ENCODE peak calls at places on chromosomes 1 and 21, in nine cellular contexts. One of them, this sample, is unnamed.

GRCh38 chr1:200257235-200257634 is 152.6 kb downstream of the ZNF281 start:
- DNase-seq in T-cell: no peak
- DNase-seq in neural progenitor cell: no peak
- DNase-seq in A549: no peak
- DNase-seq in head of caudate nucleus: no peak
- DNase-seq in tibial artery: no peak
- DNase-seq in iPS DF 6.9: no peak
- DNase-seq in mesendoderm: peak; percentile 7
- DNase-seq in AG08395: no peak
- DNase-seq in this sample: no peak

GRCh38 chr1:83053446-83053845 is 945.5 kb downstream of the TTLL7 start:
- DNase-seq in head of caudate nucleus: no peak
- DNase-seq in tibial artery: no peak
- DNase-seq in A549: no peak
- DNase-seq in neural progenitor cell: no peak
- DNase-seq in AG08395: no peak
- DNase-seq in mesendoderm: no peak
- DNase-seq in T-cell: no peak
- DNase-seq in iPS DF 6.9: no peak
- DNase-seq in this sample: no peak

GRCh38 chr1:29490204-29490934 is 254.0 kb downstream of the PTPRU start:
- DNase-seq in iPS DF 6.9: no peak
- DNase-seq in T-cell: no peak
- DNase-seq in tibial artery: peak; percentile 33
- DNase-seq in head of caudate nucleus: no peak
- DNase-seq in neural progenitor cell: no peak
- DNase-seq in A549: no peak
- DNase-seq in mesendoderm: no peak
- DNase-seq in AG08395: no peak
- DNase-seq in this sample: no peak

GRCh38 chr1:46302091-46303037 is 1.1 kb downstream of the LRRC41 start:
- DNase-seq in head of caudate nucleus: peak; percentile 34
- DNase-seq in mesendoderm: peak; percentile 72
- DNase-seq in neural progenitor cell: peak; percentile 85
- DNase-seq in iPS DF 6.9: no peak
- DNase-seq in A549: peak; percentile 36
- DNase-seq in T-cell: peak; percentile 39
- DNase-seq in AG08395: peak; percentile 53
- DNase-seq in tibial artery: peak; percentile 79
- DNase-seq in this sample: peak; percentile 76

GRCh38 chr1:86906419-86906818 is 7.5 kb downstream of the SELENOF start:
- DNase-seq in A549: no peak
- DNase-seq in iPS DF 6.9: no peak
- DNase-seq in tibial artery: no peak
- DNase-seq in AG08395: no peak
- DNase-seq in head of caudate nucleus: no peak
- DNase-seq in T-cell: no peak
- DNase-seq in neural progenitor cell: no peak
- DNase-seq in mesendoderm: no peak
- DNase-seq in this sample: no peak

GRCh38 chr1:30420519-30421050 is 302.8 kb downstream of the MATN1 start:
- DNase-seq in head of caudate nucleus: no peak
- DNase-seq in tibial artery: peak; percentile 38
- DNase-seq in iPS DF 6.9: no peak
- DNase-seq in AG08395: no peak
- DNase-seq in mesendoderm: no peak
- DNase-seq in T-cell: no peak
- DNase-seq in neural progenitor cell: no peak
- DNase-seq in A549: no peak
- DNase-seq in this sample: peak; percentile 5

GRCh38 chr1:228084325-228084724 is 1.8 kb downstream of the ARF1 start:
- DNase-seq in head of caudate nucleus: peak; percentile 2
- DNase-seq in tibial artery: no peak
- DNase-seq in neural progenitor cell: no peak
- DNase-seq in T-cell: no peak
- DNase-seq in iPS DF 6.9: no peak
- DNase-seq in mesendoderm: no peak
- DNase-seq in A549: no peak
- DNase-seq in AG08395: peak; percentile 58
- DNase-seq in this sample: peak; percentile 59

GRCh38 chr21:44366586-44367211 is 13.3 kb downstream of the TRPM2 start:
- DNase-seq in tibial artery: no peak
- DNase-seq in AG08395: no peak
- DNase-seq in T-cell: no peak
- DNase-seq in iPS DF 6.9: no peak
- DNase-seq in neural progenitor cell: no peak
- DNase-seq in mesendoderm: no peak
- DNase-seq in head of caudate nucleus: no peak
- DNase-seq in A549: no peak
- DNase-seq in this sample: peak; percentile 8

GRCh38 chr1:43419627-43420425 is 30.1 kb downstream of the SZT2 start:
- DNase-seq in head of caudate nucleus: no peak
- DNase-seq in AG08395: no peak
- DNase-seq in tibial artery: peak; percentile 20
- DNase-seq in A549: no peak
- DNase-seq in neural progenitor cell: no peak
- DNase-seq in iPS DF 6.9: no peak
- DNase-seq in T-cell: no peak
- DNase-seq in mesendoderm: no peak
- DNase-seq in this sample: no peak

GRCh38 chr1:231421616-231421970 is 494 bp downstream of the EGLN1 start:
- DNase-seq in neural progenitor cell: no peak
- DNase-seq in tibial artery: peak; percentile 72
- DNase-seq in head of caudate nucleus: no peak
- DNase-seq in A549: no peak
- DNase-seq in mesendoderm: no peak
- DNase-seq in AG08395: no peak
- DNase-seq in iPS DF 6.9: no peak
- DNase-seq in T-cell: peak; percentile 41
- DNase-seq in this sample: peak; percentile 44

GRCh38 chr1:230191079-230191478 is 124.0 kb downstream of the GALNT2 start:
- DNase-seq in AG08395: peak; percentile 17
- DNase-seq in tibial artery: peak; percentile 87
- DNase-seq in head of caudate nucleus: no peak
- DNase-seq in A549: no peak
- DNase-seq in T-cell: no peak
- DNase-seq in mesendoderm: no peak
- DNase-seq in iPS DF 6.9: no peak
- DNase-seq in neural progenitor cell: no peak
- DNase-seq in this sample: peak; percentile 31

GRCh38 chr1:154157520-154158306 is 2.8 kb upstream of the NUP210L start:
- DNase-seq in mesendoderm: peak; percentile 45
- DNase-seq in head of caudate nucleus: peak; percentile 18
- DNase-seq in iPS DF 6.9: no peak
- DNase-seq in tibial artery: no peak
- DNase-seq in T-cell: peak; percentile 71
- DNase-seq in neural progenitor cell: peak; percentile 7
- DNase-seq in A549: peak; percentile 32
- DNase-seq in AG08395: no peak
- DNase-seq in this sample: no peak

GRCh38 chr1:159826436-159827101 is at the start of gene SLAMF8:
- DNase-seq in tibial artery: peak; percentile 73
- DNase-seq in T-cell: peak; percentile 38
- DNase-seq in head of caudate nucleus: peak; percentile 16
- DNase-seq in iPS DF 6.9: no peak
- DNase-seq in neural progenitor cell: no peak
- DNase-seq in AG08395: no peak
- DNase-seq in mesendoderm: no peak
- DNase-seq in A549: no peak
- DNase-seq in this sample: no peak

GRCh38 chr1:91793189-91793588 is 92.8 kb downstream of the TGFBR3 start:
- DNase-seq in mesendoderm: no peak
- DNase-seq in tibial artery: no peak
- DNase-seq in AG08395: no peak
- DNase-seq in T-cell: no peak
- DNase-seq in iPS DF 6.9: no peak
- DNase-seq in A549: no peak
- DNase-seq in neural progenitor cell: no peak
- DNase-seq in head of caudate nucleus: no peak
- DNase-seq in this sample: no peak

GRCh38 chr1:37605806-37606474 is 10.2 kb upstream of the GNL2 start:
- DNase-seq in A549: no peak
- DNase-seq in neural progenitor cell: no peak
- DNase-seq in T-cell: no peak
- DNase-seq in tibial artery: no peak
- DNase-seq in mesendoderm: no peak
- DNase-seq in AG08395: peak; percentile 55
- DNase-seq in head of caudate nucleus: no peak
- DNase-seq in iPS DF 6.9: no peak
- DNase-seq in this sample: peak; percentile 58

GRCh38 chr1:25208561-25209222 is 23.6 kb downstream of the SYF2 start:
- DNase-seq in AG08395: no peak
- DNase-seq in tibial artery: no peak
- DNase-seq in neural progenitor cell: no peak
- DNase-seq in T-cell: no peak
- DNase-seq in head of caudate nucleus: no peak
- DNase-seq in mesendoderm: no peak
- DNase-seq in A549: no peak
- DNase-seq in iPS DF 6.9: no peak
- DNase-seq in this sample: no peak

GRCh38 chr1:45200906-45201500 is 5.4 kb downstream of the ZSWIM5 start:
- DNase-seq in tibial artery: no peak
- DNase-seq in neural progenitor cell: no peak
- DNase-seq in mesendoderm: peak; percentile 89
- DNase-seq in head of caudate nucleus: no peak
- DNase-seq in A549: no peak
- DNase-seq in iPS DF 6.9: no peak
- DNase-seq in AG08395: no peak
- DNase-seq in T-cell: no peak
- DNase-seq in this sample: no peak

GRCh38 chr1:218664385-218665170 is 319.4 kb downstream of the TGFB2 start:
- DNase-seq in tibial artery: no peak
- DNase-seq in iPS DF 6.9: no peak
- DNase-seq in A549: peak; percentile 81
- DNase-seq in T-cell: no peak
- DNase-seq in neural progenitor cell: no peak
- DNase-seq in mesendoderm: no peak
- DNase-seq in head of caudate nucleus: no peak
- DNase-seq in AG08395: no peak
- DNase-seq in this sample: no peak

GRCh38 chr1:199009447-199009846 is 370.6 kb downstream of the PTPRC start:
- DNase-seq in iPS DF 6.9: no peak
- DNase-seq in mesendoderm: no peak
- DNase-seq in A549: no peak
- DNase-seq in AG08395: no peak
- DNase-seq in head of caudate nucleus: no peak
- DNase-seq in T-cell: no peak
- DNase-seq in tibial artery: no peak
- DNase-seq in neural progenitor cell: no peak
- DNase-seq in this sample: no peak

GRCh38 chr1:244296447-244296846 is 155.3 kb downstream of the ADSS2 start:
- DNase-seq in mesendoderm: no peak
- DNase-seq in AG08395: no peak
- DNase-seq in tibial artery: no peak
- DNase-seq in iPS DF 6.9: no peak
- DNase-seq in head of caudate nucleus: no peak
- DNase-seq in T-cell: no peak
- DNase-seq in A549: no peak
- DNase-seq in neural progenitor cell: no peak
- DNase-seq in this sample: no peak

GRCh38 chr1:10765734-10766478 is 30.5 kb downstream of the CASZ1 start:
- DNase-seq in mesendoderm: no peak
- DNase-seq in A549: no peak
- DNase-seq in AG08395: no peak
- DNase-seq in neural progenitor cell: no peak
- DNase-seq in tibial artery: no peak
- DNase-seq in head of caudate nucleus: no peak
- DNase-seq in T-cell: no peak
- DNase-seq in iPS DF 6.9: no peak
- DNase-seq in this sample: no peak

GRCh38 chr1:99365121-99365520 is 100.8 kb downstream of the PLPPR4 start:
- DNase-seq in A549: no peak
- DNase-seq in mesendoderm: no peak
- DNase-seq in head of caudate nucleus: no peak
- DNase-seq in neural progenitor cell: no peak
- DNase-seq in T-cell: no peak
- DNase-seq in AG08395: no peak
- DNase-seq in tibial artery: no peak
- DNase-seq in iPS DF 6.9: no peak
- DNase-seq in this sample: no peak

GRCh38 chr1:119410977-119411376 is 4.0 kb upstream of the HSD3B2 start:
- DNase-seq in tibial artery: no peak
- DNase-seq in T-cell: no peak
- DNase-seq in head of caudate nucleus: no peak
- DNase-seq in iPS DF 6.9: no peak
- DNase-seq in A549: no peak
- DNase-seq in AG08395: no peak
- DNase-seq in mesendoderm: no peak
- DNase-seq in neural progenitor cell: no peak
- DNase-seq in this sample: no peak

GRCh38 chr1:31238986-31239613 is 587 bp downstream of the NKAIN1 start:
- DNase-seq in iPS DF 6.9: no peak
- DNase-seq in neural progenitor cell: peak; percentile 80
- DNase-seq in tibial artery: no peak
- DNase-seq in mesendoderm: peak; percentile 55
- DNase-seq in AG08395: no peak
- DNase-seq in T-cell: no peak
- DNase-seq in head of caudate nucleus: peak; percentile 28
- DNase-seq in A549: peak; percentile 27
- DNase-seq in this sample: peak; percentile 47

GRCh38 chr1:55311057-55311631 is 96.0 kb upstream of the USP24 start:
- DNase-seq in T-cell: no peak
- DNase-seq in iPS DF 6.9: no peak
- DNase-seq in A549: peak; percentile 63
- DNase-seq in AG08395: peak; percentile 46
- DNase-seq in head of caudate nucleus: no peak
- DNase-seq in tibial artery: no peak
- DNase-seq in neural progenitor cell: no peak
- DNase-seq in mesendoderm: no peak
- DNase-seq in this sample: peak; percentile 40

GRCh38 chr1:16041200-16041599 is 2.4 kb upstream of the CLCNKB start:
- DNase-seq in tibial artery: no peak
- DNase-seq in A549: no peak
- DNase-seq in AG08395: no peak
- DNase-seq in iPS DF 6.9: no peak
- DNase-seq in mesendoderm: no peak
- DNase-seq in T-cell: no peak
- DNase-seq in head of caudate nucleus: no peak
- DNase-seq in neural progenitor cell: no peak
- DNase-seq in this sample: no peak

GRCh38 chr21:29486306-29486705 is 187.6 kb downstream of the BACH1 start:
- DNase-seq in mesendoderm: no peak
- DNase-seq in AG08395: no peak
- DNase-seq in T-cell: no peak
- DNase-seq in head of caudate nucleus: no peak
- DNase-seq in iPS DF 6.9: no peak
- DNase-seq in A549: no peak
- DNase-seq in tibial artery: no peak
- DNase-seq in neural progenitor cell: no peak
- DNase-seq in this sample: no peak

GRCh38 chr1:186325239-186325638 is 49.8 kb downstream of the TPR start:
- DNase-seq in mesendoderm: peak; percentile 23
- DNase-seq in head of caudate nucleus: no peak
- DNase-seq in tibial artery: no peak
- DNase-seq in AG08395: peak; percentile 7
- DNase-seq in A549: peak; percentile 36
- DNase-seq in neural progenitor cell: peak; percentile 9
- DNase-seq in T-cell: no peak
- DNase-seq in iPS DF 6.9: no peak
- DNase-seq in this sample: no peak

GRCh38 chr1:233113009-233113712 is 162.8 kb downstream of the NTPCR start:
- DNase-seq in tibial artery: peak; percentile 84
- DNase-seq in mesendoderm: peak; percentile 99
- DNase-seq in A549: peak; percentile 100
- DNase-seq in head of caudate nucleus: peak; percentile 29
- DNase-seq in neural progenitor cell: peak; percentile 23
- DNase-seq in iPS DF 6.9: peak; percentile 70
- DNase-seq in T-cell: no peak
- DNase-seq in AG08395: peak; percentile 58
- DNase-seq in this sample: peak; percentile 88

GRCh38 chr21:43827015-43827611 is 37.7 kb downstream of the RRP1 start:
- DNase-seq in A549: peak; percentile 41
- DNase-seq in neural progenitor cell: no peak
- DNase-seq in tibial artery: no peak
- DNase-seq in AG08395: peak; percentile 28
- DNase-seq in iPS DF 6.9: no peak
- DNase-seq in T-cell: no peak
- DNase-seq in head of caudate nucleus: peak; percentile 40
- DNase-seq in mesendoderm: no peak
- DNase-seq in this sample: peak; percentile 65

GRCh38 chr1:205506409-205507196 is 2.1 kb downstream of the CDK18 start:
- DNase-seq in neural progenitor cell: no peak
- DNase-seq in A549: no peak
- DNase-seq in head of caudate nucleus: no peak
- DNase-seq in tibial artery: no peak
- DNase-seq in mesendoderm: no peak
- DNase-seq in AG08395: no peak
- DNase-seq in T-cell: no peak
- DNase-seq in iPS DF 6.9: no peak
- DNase-seq in this sample: no peak

This sample was measured in AG20443.